ENCODE peak calls at places on chromosomes 16 and 17, in seven cellular contexts. L is T-cell; W is NCI-H1417; A is AG08396; F is stimulated activated CD4-positive, alpha-beta T cell treated with anti-CD3 and anti-CD28 coated beads, Interleukin-15, amount 100 ng/mL, for 24 hours; V is sciatic nerve; R is NCI-H1105. G is an unnamed sample.

GRCh38 chr17:78476973-78477372 is 98.5 kb downstream of the PGS1 start:
- DNase-seq in R (no peak), A (no peak), L (no peak), W (no peak), F (no peak), V (no peak), G (no peak)

GRCh38 chr16:77711775-77712174 is 10.5 kb upstream of the NUDT7 start:
- DNase-seq in W (no peak), L (no peak), A (no peak), V (no peak), F (no peak), R (no peak), G (no peak)

GRCh38 chr17:6381052-6381451 is 53.9 kb downstream of the AIPL1 start:
- DNase-seq in A (no peak), W (no peak), V (no peak), R (no peak), L (no peak), F (no peak), G (no peak)

GRCh38 chr17:82328141-82328993 is 5.2 kb downstream of the SECTM1 start:
- DNase-seq in F (no peak), V (no peak), R (no peak), A (no peak), W (no peak), L (no peak), G (no peak)

GRCh38 chr17:2259769-2260536 is 43.6 kb downstream of the SMG6 start:
- DNase-seq in L (peak), W (no peak), A (peak), V (no peak), F (peak), R (no peak), G (no peak)

GRCh38 chr17:78316867-78317816 is 42.7 kb downstream of the SOCS3 start:
- DNase-seq in F (peak), W (no peak), L (no peak), R (no peak), A (no peak), V (no peak), G (no peak)

GRCh38 chr17:77049440-77049839 is 91.3 kb upstream of the SEC14L1 start:
- DNase-seq in L (no peak), F (no peak), A (no peak), V (no peak), R (peak), W (peak), G (no peak)

GRCh38 chr17:2094891-2095535 is 40.1 kb downstream of the HIC1 start:
- DNase-seq in F (no peak), V (no peak), R (no peak), L (no peak), W (no peak), A (peak), G (no peak)

GRCh38 chr17:55705847-55706246 is 16.8 kb downstream of the TMEM100 start:
- DNase-seq in L (no peak), V (no peak), R (no peak), W (no peak), A (no peak), F (no peak), G (no peak)

GRCh38 chr17:61218438-61218837 is 181.2 kb upstream of the TBX2 start:
- DNase-seq in R (no peak), V (no peak), L (no peak), A (peak), F (no peak), W (no peak), G (no peak)

GRCh38 chr17:27354491-27355081 is 60.7 kb downstream of the WSB1 start:
- DNase-seq in L (no peak), R (no peak), F (no peak), V (no peak), W (no peak), A (no peak), G (no peak)

GRCh38 chr17:49193513-49194296 is 16.7 kb downstream of the GNGT2 start:
- DNase-seq in F (peak), V (peak), R (peak), L (no peak), W (peak), A (peak), G (peak)

GRCh38 chr16:5188318-5189025 is 90.9 kb upstream of the EEF2KMT start:
- DNase-seq in W (no peak), R (no peak), F (no peak), L (no peak), V (no peak), A (no peak), G (no peak)

GRCh38 chr17:72616457-72616856 is 476.0 kb downstream of the SLC39A11 start:
- DNase-seq in A (no peak), V (no peak), R (no peak), F (no peak), L (no peak), W (no peak), G (no peak)

GRCh38 chr16:67177743-67178699 is 5.7 kb downstream of the MATCAP1 start:
- DNase-seq in R (peak), L (peak), V (no peak), W (peak), A (peak), F (peak), G (no peak)

GRCh38 chr17:21272881-21273839 is 11.4 kb upstream of the MAP2K3 start:
- DNase-seq in V (no peak), L (no peak), F (no peak), W (no peak), A (no peak), R (no peak), G (no peak)

GRCh38 chr16:4914528-4915225 is 22.3 kb downstream of the PPL start:
- DNase-seq in L (no peak), W (no peak), F (no peak), R (no peak), A (no peak), V (no peak), G (no peak)

GRCh38 chr17:48047113-48047740 is 932 bp upstream of the NFE2L1 start:
- DNase-seq in R (no peak), F (no peak), L (no peak), V (peak), A (no peak), W (no peak), G (no peak)

GRCh38 chr17:45070809-45071208 is 9.7 kb downstream of the NMT1 start:
- DNase-seq in L (no peak), A (no peak), R (no peak), F (no peak), W (no peak), V (no peak), G (no peak)

GRCh38 chr16:56013962-56014552 is 138.9 kb upstream of the CES5A start:
- DNase-seq in W (no peak), A (no peak), F (peak), V (peak), L (no peak), R (no peak), G (peak)

GRCh38 chr16:63628812-63629211 is 1493.1 kb downstream of the CDH11 start:
- DNase-seq in R (no peak), F (no peak), V (no peak), W (no peak), A (no peak), L (no peak), G (no peak)

GRCh38 chr17:76716834-76717205 is 6.1 kb upstream of the MXRA7 start:
- DNase-seq in A (peak), L (no peak), W (no peak), F (no peak), V (no peak), R (no peak), G (no peak)

GRCh38 chr17:75365009-75365930 is 40.2 kb downstream of the GRB2 start:
- DNase-seq in R (no peak), F (no peak), A (no peak), V (no peak), L (no peak), W (no peak), G (no peak)

GRCh38 chr16:12542818-12543699 is 260.6 kb downstream of the CPPED1 start:
- DNase-seq in V (no peak), F (no peak), A (no peak), W (no peak), L (no peak), R (no peak), G (no peak)

GRCh38 chr17:51467336-51467735 is 207.0 kb downstream of the UTP18 start:
- DNase-seq in F (no peak), R (no peak), A (no peak), W (no peak), V (no peak), L (no peak), G (no peak)

GRCh38 chr16:51407199-51407598 is 256.1 kb upstream of the SALL1 start:
- DNase-seq in F (no peak), V (no peak), L (no peak), R (no peak), A (no peak), W (no peak), G (no peak)

GRCh38 chr16:57985204-57986121 is 14.5 kb upstream of the CNGB1 start:
- DNase-seq in R (no peak), L (no peak), F (peak), W (no peak), A (no peak), V (no peak), G (no peak)

GRCh38 chr17:61381537-61381936 is 18.1 kb upstream of the TBX2 start:
- DNase-seq in L (no peak), A (no peak), F (no peak), R (no peak), W (no peak), V (no peak), G (no peak)

GRCh38 chr16:85829266-85829665 is 29.8 kb downstream of the COX4I1 start:
- DNase-seq in F (no peak), V (no peak), R (no peak), A (no peak), L (no peak), W (no peak), G (no peak)

GRCh38 chr17:76909971-76910760 is 42.0 kb downstream of the MGAT5B start:
- DNase-seq in A (peak), W (no peak), V (no peak), R (no peak), F (peak), L (peak), G (peak)

GRCh38 chr16:30004811-30005242 is 6.0 kb downstream of the DOC2A start:
- DNase-seq in V (no peak), A (no peak), F (no peak), R (peak), L (no peak), W (peak), G (no peak)

GRCh38 chr17:2542456-2542855 is 30.8 kb upstream of the METTL16 start:
- DNase-seq in V (no peak), R (no peak), L (no peak), A (no peak), W (no peak), F (peak), G (no peak)